ENCODE peak calls at places on chromosomes 13 and 19, in five cellular contexts. H is fibroblast of villous mesenchyme; X is ascending aorta; M is CD4-positive, CD25-positive, alpha-beta regulatory T cell; S is cardiac fibroblast. U is an unnamed sample.

GRCh38 chr19:850221-850978 is 1.7 kb upstream of the ELANE start:
- DNase-seq in H (peak), X (peak), M (no peak), S (peak), U (peak)

GRCh38 chr19:29875931-29876330 is 64.1 kb downstream of the CCNE1 start:
- DNase-seq in H (no peak), X (no peak), M (no peak), S (no peak), U (no peak)

GRCh38 chr13:32125221-32125621 is 93.6 kb downstream of the FRY start:
- DNase-seq in H (peak), X (no peak), M (no peak), S (peak), U (peak)

GRCh38 chr13:30664689-30665088 is 47.0 kb downstream of the USPL1 start:
- DNase-seq in H (no peak), X (no peak), M (no peak), S (no peak), U (no peak)

GRCh38 chr13:50130686-50131051 is 115.4 kb downstream of the KCNRG start:
- DNase-seq in H (peak), X (no peak), M (no peak), S (peak), U (peak)

GRCh38 chr19:11101057-11101456 is 11.8 kb downstream of the LDLR start:
- DNase-seq in H (no peak), X (no peak), M (no peak), S (no peak), U (no peak)

GRCh38 chr19:53696951-53697350 is 65.2 kb downstream of the DPRX start:
- DNase-seq in H (no peak), X (no peak), M (no peak), S (peak), U (peak)

GRCh38 chr13:44575741-44576395 is at the start of gene TSC22D1:
- DNase-seq in H (peak), X (no peak), M (peak), S (peak), U (peak)

GRCh38 chr13:110187501-110188161 is 119.3 kb downstream of the COL4A1 start:
- DNase-seq in H (peak), X (no peak), M (no peak), S (peak), U (peak)

GRCh38 chr19:18317998-18318800 is 4.7 kb downstream of the LSM4 start:
- DNase-seq in H (no peak), X (no peak), M (peak), S (no peak), U (no peak)

GRCh38 chr13:27830010-27830409 is 37.7 kb downstream of the GSX1 start:
- DNase-seq in H (peak), X (no peak), M (peak), S (peak), U (no peak)

GRCh38 chr13:34547929-34548328 is 394.1 kb upstream of the NBEA start:
- DNase-seq in H (no peak), X (no peak), M (no peak), S (no peak), U (no peak)

GRCh38 chr13:113407103-113407530 is 43.2 kb upstream of the GRTP1 start:
- DNase-seq in H (no peak), X (no peak), M (no peak), S (no peak), U (no peak)

GRCh38 chr13:110520431-110521295 is 40.9 kb downstream of the RAB20 start:
- DNase-seq in H (peak), X (peak), M (no peak), S (peak), U (peak)

GRCh38 chr13:50715402-50716146 is 127.9 kb downstream of the DLEU7 start:
- DNase-seq in H (no peak), X (peak), M (peak), S (no peak), U (no peak)

GRCh38 chr19:4077800-4078683 is 11.3 kb upstream of the ZBTB7A start:
- DNase-seq in H (no peak), X (no peak), M (peak), S (peak), U (no peak)

GRCh38 chr19:34230833-34231232 is 23.5 kb upstream of the GARRE1 start:
- DNase-seq in H (no peak), X (no peak), M (no peak), S (no peak), U (no peak)

GRCh38 chr13:30332516-30333165 is 25.3 kb upstream of the KATNAL1 start:
- DNase-seq in H (no peak), X (no peak), M (no peak), S (no peak), U (no peak)

GRCh38 chr13:96958286-96958891 is 35.9 kb downstream of the OXGR1 start:
- DNase-seq in H (peak), X (no peak), M (peak), S (peak), U (peak)

GRCh38 chr19:2488405-2488941 is 12.5 kb downstream of the GADD45B start:
- DNase-seq in H (no peak), X (no peak), M (no peak), S (peak), U (no peak)

GRCh38 chr19:48553676-48554384 is 1.9 kb downstream of the SULT2B1 start:
- DNase-seq in H (peak), X (no peak), M (no peak), S (peak), U (peak)

GRCh38 chr13:41099986-41100385 is 32.6 kb downstream of the KBTBD6 start:
- DNase-seq in H (peak), X (no peak), M (no peak), S (no peak), U (no peak)

DNA sequence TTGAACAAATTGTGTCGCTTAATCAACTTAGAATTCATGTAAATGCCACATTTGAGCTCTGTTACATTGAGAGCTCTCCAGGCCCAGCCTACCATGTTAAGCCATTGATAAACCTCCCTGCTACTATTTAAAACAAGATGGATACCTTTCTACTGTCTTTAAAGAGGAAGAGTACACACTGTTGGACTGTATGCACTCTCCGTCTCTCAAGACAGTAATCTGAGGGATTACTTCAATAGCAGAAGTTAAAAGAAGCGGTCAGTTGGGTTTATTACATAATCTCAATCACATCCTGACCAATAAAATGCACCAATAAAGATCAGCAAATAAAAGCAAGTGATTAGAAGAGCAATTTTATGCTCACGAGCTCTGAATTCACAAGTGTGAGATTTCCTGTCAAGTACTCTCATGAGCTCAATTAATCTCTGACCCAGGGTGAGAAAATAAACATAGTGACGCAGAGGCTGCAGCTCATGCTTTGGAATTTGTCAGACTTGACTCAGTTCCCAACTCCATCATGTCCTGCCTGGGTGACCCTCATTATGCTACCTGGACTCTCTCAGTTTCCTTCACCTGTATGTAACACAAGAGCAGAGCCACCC is 12.3 kb downstream of the ABCC4 start:
- DNase-seq in H (peak), X (no peak), M (no peak), S (no peak), U (no peak)
- H3K4me3 ChIP-seq in H (no peak), X (no peak), M (no peak), S (no peak), U (no peak)

GRCh38 chr13:95643471-95643813 is 1.1 kb downstream of the DZIP1 start:
- DNase-seq in H (peak), X (no peak), M (no peak), S (peak), U (peak)

GRCh38 chr13:95641961-95642621 is 2.4 kb downstream of the DZIP1 start:
- DNase-seq in H (peak), X (no peak), M (no peak), S (peak), U (peak)

GRCh38 chr13:95643814-95644598 is 500 bp downstream of the DZIP1 start:
- DNase-seq in H (peak), X (no peak), M (no peak), S (peak), U (peak)

GRCh38 chr13:95643009-95643408 is 1.5 kb downstream of the DZIP1 start:
- DNase-seq in H (no peak), X (no peak), M (no peak), S (no peak), U (no peak)

DNA sequence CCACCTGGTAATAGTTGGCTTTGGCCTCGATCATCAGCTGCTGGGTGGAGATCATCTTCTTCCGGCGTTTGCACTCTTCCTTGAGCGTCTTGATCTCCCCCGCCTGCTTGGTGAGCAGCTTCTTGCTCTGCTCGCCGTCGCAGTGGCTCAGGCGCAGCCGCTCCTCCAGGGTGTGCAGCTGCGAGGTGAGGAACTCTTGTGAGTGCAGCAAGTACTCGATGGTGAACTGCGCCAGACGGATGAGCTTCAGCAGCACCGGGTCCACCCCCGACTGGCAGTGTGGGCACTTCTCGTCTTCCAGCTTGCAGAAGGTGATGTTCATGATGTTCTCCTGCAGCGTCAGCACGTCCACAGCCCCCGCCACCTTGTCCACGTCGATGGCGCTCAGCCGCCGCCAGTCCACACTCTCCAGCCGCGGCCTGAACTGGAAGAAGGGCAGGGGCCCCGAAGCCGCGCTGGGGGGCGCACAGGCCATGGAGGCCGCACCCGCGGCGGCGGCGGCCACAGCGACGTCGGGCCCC is 3.2 kb downstream of the DZIP1 start:
- DNase-seq in H (peak), X (no peak), M (no peak), S (peak), U (peak)
- H3K4me3 ChIP-seq in H (peak), X (peak), M (no peak), S (peak), U (peak)

DNA sequence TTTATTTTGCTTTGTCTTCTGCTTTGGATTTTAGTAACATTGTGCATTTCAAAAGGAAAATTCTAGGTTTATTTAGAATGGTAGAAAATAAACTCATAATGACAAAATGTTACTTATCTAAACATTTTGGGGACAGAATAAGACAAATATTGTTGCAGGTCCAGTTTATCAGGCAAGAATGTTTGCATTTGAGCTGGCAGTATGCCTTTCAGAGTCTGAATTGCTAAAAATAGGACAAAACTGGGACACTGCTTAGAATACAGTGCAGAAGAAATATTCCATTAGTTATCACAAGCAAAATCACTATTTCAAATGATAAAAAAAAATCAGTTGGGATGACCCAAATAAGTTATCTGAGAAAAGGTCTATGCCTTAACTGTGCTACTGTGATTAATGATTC is 870.3 kb upstream of the MIR17HG start:
- DNase-seq in H (no peak), X (no peak), M (no peak), S (no peak), U (no peak)
- H3K4me3 ChIP-seq in H (no peak), X (no peak), M (no peak), S (no peak), U (no peak)

DNA sequence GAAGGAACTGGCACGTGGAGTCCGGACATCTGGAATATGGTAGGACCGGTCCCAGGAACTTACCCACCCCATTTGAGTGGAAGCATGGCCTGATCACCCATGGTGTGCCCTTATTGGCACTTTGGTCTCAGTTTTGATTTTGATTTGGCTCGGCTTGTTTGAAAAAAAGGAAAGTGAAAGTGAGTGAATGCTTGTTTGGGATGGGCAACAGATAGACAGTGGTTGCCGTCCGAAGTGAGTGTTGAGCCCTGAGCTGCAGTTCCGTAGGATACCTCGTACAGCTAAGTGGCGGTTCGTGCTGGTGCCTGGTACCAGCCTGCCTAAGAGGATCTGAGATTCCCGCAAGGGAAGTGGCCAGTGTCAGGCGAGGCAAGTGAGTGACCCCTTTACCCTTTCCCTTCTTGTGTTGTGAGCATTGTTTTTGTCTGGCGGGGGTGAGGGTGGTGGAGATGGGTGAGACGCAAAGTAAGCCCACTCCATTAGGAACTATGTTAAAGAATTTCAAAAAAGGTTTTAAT is 605.8 kb downstream of the UQCRFS1 start:
- DNase-seq in H (no peak), X (no peak), M (no peak), S (no peak), U (no peak)
- H3K4me3 ChIP-seq in H (no peak), X (no peak), M (no peak), S (no peak), U (no peak)